ENCODE peak calls at places on chromosomes 1 and 21, in five cellular contexts. B, N, D, P and L are unnamed samples.

GRCh38 chr1:206930210-206930798 is 8.6 kb upstream of the FCMR start:
- DNase-seq in B (no peak), N (no peak), D (no peak), P (no peak), L (no peak)

GRCh38 chr1:162765788-162766187 is 24.7 kb upstream of the HSD17B7 start:
- DNase-seq in B (no peak), N (no peak), D (no peak), P (no peak), L (no peak)

GRCh38 chr21:25901580-25901979 is 166.8 kb downstream of the GABPA start:
- DNase-seq in B (no peak), N (no peak), D (no peak), P (no peak), L (no peak)

GRCh38 chr1:157115851-157116734 is 16.5 kb upstream of the ETV3L start:
- DNase-seq in B (no peak), N (no peak), D (peak; percentile 10), P (peak; percentile 29), L (no peak)

GRCh38 chr1:87335175-87335992 is 6.7 kb downstream of the LMO4 start:
- DNase-seq in B (peak; percentile 47), N (peak; percentile 57), D (peak; percentile 58), P (peak; percentile 81), L (peak; percentile 65)

GRCh38 chr1:201493757-201494617 is 12.9 kb downstream of the CSRP1 start:
- DNase-seq in B (peak; percentile 64), N (peak; percentile 26), D (peak; percentile 82), P (peak; percentile 85), L (no peak)

GRCh38 chr1:97632075-97632474 is 288.8 kb downstream of the DPYD start:
- DNase-seq in B (no peak), N (no peak), D (no peak), P (no peak), L (no peak)

GRCh38 chr1:55746710-55747109 is 531.5 kb upstream of the USP24 start:
- DNase-seq in B (no peak), N (no peak), D (no peak), P (no peak), L (no peak)

GRCh38 chr1:220726634-220727033 is 21.5 kb upstream of the MTARC2 start:
- DNase-seq in B (no peak), N (no peak), D (no peak), P (no peak), L (no peak)

GRCh38 chr1:101119289-101119688 is 93.7 kb upstream of the DPH5 start:
- DNase-seq in B (no peak), N (no peak), D (no peak), P (no peak), L (no peak)

GRCh38 chr21:38498057-38498833 is at the start of gene ERG:
- DNase-seq in B (no peak), N (peak; percentile 13), D (no peak), P (no peak), L (no peak)
- TF ChIP-seq POLR2A in B (no peak), N (no peak), D (no peak), P (no peak), L (no peak)

GRCh38 chr21:42432695-42433094 is 29.0 kb downstream of the UBASH3A start:
- DNase-seq in B (no peak), N (no peak), D (no peak), P (no peak), L (no peak)

GRCh38 chr21:42430570-42430969 is 26.9 kb downstream of the UBASH3A start:
- DNase-seq in B (no peak), N (no peak), D (no peak), P (no peak), L (no peak)

GRCh38 chr21:42429021-42429420 is 25.3 kb downstream of the UBASH3A start:
- DNase-seq in B (no peak), N (no peak), D (no peak), P (no peak), L (no peak)

GRCh38 chr21:42429856-42430255 is 26.2 kb downstream of the UBASH3A start:
- DNase-seq in B (no peak), N (no peak), D (no peak), P (no peak), L (no peak)

GRCh38 chr21:42431196-42431595 is 27.5 kb downstream of the UBASH3A start:
- DNase-seq in B (no peak), N (no peak), D (no peak), P (no peak), L (no peak)
- TF ChIP-seq POLR2A in B (no peak), N (no peak), D (no peak), P (no peak), L (no peak)

GRCh38 chr1:2639607-2640521 is 7.0 kb upstream of the MMEL1 start:
- DNase-seq in B (peak; percentile 12), N (no peak), D (peak; percentile 86), P (no peak), L (no peak)

GRCh38 chr1:2636733-2637132 is 3.9 kb upstream of the MMEL1 start:
- DNase-seq in B (peak; percentile 16), N (no peak), D (peak; percentile 52), P (peak; percentile 60), L (peak; percentile 34)

GRCh38 chr1:2639203-2639602 is 6.4 kb upstream of the MMEL1 start:
- DNase-seq in B (peak; percentile 14), N (no peak), D (peak; percentile 52), P (no peak), L (no peak)

GRCh38 chr1:2637472-2637871 is 4.7 kb upstream of the MMEL1 start:
- DNase-seq in B (peak; percentile 13), N (no peak), D (peak; percentile 51), P (peak; percentile 37), L (no peak)

DNA sequence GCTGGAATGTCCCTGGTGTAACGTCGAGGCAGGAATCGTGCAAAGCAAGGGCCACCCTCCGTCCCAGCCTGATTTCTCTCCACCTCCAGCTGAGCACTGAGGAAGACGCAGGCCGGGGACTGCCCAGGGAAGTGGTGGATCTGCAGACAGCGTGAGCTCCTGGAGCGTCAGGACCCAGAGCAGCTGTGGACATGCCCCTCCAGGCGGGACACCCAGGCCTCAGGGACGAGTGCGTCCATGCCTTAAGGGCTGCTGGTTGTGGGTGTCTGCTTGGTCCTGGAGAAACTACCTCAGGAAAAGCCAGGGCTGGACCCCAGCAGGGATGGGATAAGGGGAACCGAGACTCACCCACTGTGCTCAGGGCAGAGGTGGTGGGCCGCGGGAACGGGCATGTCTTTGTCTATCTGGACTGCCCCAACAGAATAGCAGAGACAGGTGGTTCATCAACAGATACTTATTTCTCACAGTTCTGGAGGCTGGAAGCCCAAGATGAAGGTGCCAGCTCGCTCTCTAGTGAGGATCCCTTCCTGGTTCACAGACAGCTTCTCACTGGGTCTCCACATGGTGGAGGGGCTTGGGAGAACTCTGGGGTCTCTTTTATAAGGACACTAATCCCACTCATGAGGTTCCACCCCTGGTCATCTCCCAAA is 5.8 kb upstream of the MMEL1 start:
- DNase-seq in B (peak; percentile 12), N (no peak), D (peak; percentile 53), P (peak; percentile 46), L (no peak)
- TF ChIP-seq POLR2A in B (no peak), N (no peak), D (no peak), P (no peak), L (no peak)

DNA sequence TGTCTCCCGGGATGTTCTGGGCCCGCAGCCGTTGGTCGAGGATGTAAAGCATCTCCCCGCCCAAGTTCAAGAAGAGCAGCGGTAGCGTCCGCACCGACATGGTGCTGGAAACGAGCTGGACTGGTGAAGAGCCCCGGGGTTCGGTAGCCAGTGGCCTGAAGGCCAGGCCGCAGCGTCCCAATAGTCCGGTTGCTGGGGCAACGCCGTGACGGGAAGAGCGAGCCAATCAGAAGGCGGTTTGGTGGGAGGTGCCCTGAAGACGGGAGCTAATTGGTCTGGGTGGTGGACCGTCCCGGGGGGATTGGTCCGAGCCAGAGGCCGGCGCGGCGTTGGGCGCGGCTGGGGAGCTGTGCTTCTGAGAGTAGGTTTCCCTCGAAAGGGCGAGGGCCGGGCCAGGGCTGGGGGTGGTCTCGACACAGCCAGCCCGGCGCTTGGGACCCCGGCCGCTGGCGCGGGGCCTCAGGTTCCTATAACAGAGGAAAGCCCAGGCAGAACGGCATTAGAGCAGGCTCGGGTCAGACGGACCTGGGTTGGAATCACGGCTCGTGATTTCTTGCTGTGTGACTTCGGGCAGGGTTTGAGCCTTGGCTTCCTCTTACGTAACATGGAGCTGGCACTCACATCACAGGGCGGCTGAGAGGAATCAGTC is at the start of gene OSCP1:
- DNase-seq in B (peak; percentile 97), N (peak; percentile 96), D (peak; percentile 98), P (peak; percentile 98), L (peak; percentile 95)
- TF ChIP-seq POLR2A in B (peak; percentile 98), N (peak; percentile 92), D (peak; percentile 84), P (peak; percentile 87), L (peak; percentile 66)

DNA sequence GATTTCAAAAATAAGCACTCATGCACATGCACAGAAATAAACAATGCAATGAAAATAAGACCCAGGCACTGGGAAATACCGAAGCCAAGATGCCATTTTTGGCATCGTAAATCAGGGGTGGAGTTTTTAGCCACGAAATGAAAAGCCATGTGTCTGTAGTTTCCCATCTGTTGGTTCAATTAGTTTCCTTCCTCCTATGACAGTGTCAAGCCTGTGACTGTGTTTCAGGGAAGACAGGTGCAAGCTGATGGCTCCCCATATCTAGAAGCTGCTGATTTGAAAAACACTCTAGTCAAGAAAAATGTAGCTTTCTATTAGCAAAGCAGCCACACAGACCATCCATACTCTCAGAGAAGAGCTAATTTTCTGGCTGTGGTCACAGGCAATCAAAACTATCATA is 480.4 kb upstream of the CAMK1G start:
- DNase-seq in B (no peak), N (no peak), D (no peak), P (no peak), L (no peak)
- TF ChIP-seq POLR2A in B (no peak), N (no peak), D (no peak), P (no peak), L (no peak)

GRCh38 chr1:234246638-234247116 is 126.6 kb upstream of the COA6 start:
- DNase-seq in B (no peak), N (no peak), D (no peak), P (no peak), L (no peak)

GRCh38 chr1:234253732-234254131 is 119.5 kb upstream of the COA6 start:
- DNase-seq in B (no peak), N (no peak), D (no peak), P (no peak), L (no peak)

GRCh38 chr1:234256359-234256758 is 116.9 kb upstream of the COA6 start:
- DNase-seq in B (no peak), N (no peak), D (no peak), P (no peak), L (no peak)

DNA sequence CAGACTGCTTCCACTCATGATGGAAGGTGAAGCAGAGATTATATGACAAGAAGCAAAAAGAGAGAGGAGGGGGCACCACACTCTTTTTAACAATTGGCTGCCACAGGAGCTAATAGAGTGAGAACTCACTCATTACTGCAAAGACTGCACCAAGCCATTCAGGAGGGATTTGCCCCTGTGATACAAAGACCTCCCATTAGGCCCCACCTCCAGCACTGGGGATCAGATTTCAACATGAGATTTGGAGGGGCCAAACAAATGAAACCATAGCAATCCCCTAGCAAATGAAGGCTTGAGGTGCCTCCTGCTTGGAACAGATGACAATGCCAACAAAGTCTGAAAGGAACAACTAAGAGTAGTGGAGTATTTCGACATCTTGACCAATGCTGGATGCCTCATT is 122.5 kb upstream of the COA6 start:
- DNase-seq in B (no peak), N (no peak), D (no peak), P (no peak), L (no peak)
- TF ChIP-seq POLR2A in B (no peak), N (no peak), D (no peak), P (no peak), L (no peak)